ENCODE peak calls at places on chromosome 14, in seven cellular contexts. T is cardiac muscle cell; J is CD4-positive, alpha-beta T cell; D is anterior cingulate cortex; H is mesenchymal stem cell; E is islet precursor cell; M is stimulated activated CD8-positive, alpha-beta memory T cell treated with anti-CD3 and anti-CD28 coated beads, Interleukin-4, amount 100 ng/mL, for 1 hour. V is an unnamed sample.

GRCh38 chr14:75711796-75712211 is 50.8 kb downstream of the TTLL5 start:
- DNase-seq in T (peak; percentile 84), J (no peak), D (peak; percentile 66), H (peak; percentile 71), E (peak; percentile 98), M (no peak), V (no peak)

GRCh38 chr14:88533203-88533602 is 21.6 kb downstream of the PTPN21 start:
- DNase-seq in T (no peak), J (no peak), D (no peak), H (peak; percentile 63), E (no peak), M (no peak), V (no peak)

GRCh38 chr14:68607081-68607851 is 185.6 kb downstream of the ZFP36L1 start:
- DNase-seq in T (peak; percentile 49), J (no peak), D (no peak), H (peak; percentile 92), E (peak; percentile 84), M (no peak), V (no peak)

GRCh38 chr14:101734241-101734847 is 27.2 kb upstream of the PPP2R5C start:
- DNase-seq in T (no peak), J (no peak), D (no peak), H (no peak), E (peak; percentile 32), M (no peak), V (no peak)

GRCh38 chr14:92408186-92408585 is 85.2 kb downstream of the SLC24A4 start:
- DNase-seq in T (peak; percentile 62), J (no peak), D (no peak), H (peak; percentile 95), E (peak; percentile 66), M (no peak), V (no peak)

GRCh38 chr14:88879016-88879415 is 54.6 kb downstream of the TTC8 start:
- DNase-seq in T (peak; percentile 90), J (no peak), D (no peak), H (peak; percentile 75), E (no peak), M (no peak), V (no peak)

GRCh38 chr14:84006643-84007137 is 1523.3 kb upstream of the FLRT2 start:
- DNase-seq in T (peak; percentile 43), J (no peak), D (no peak), H (no peak), E (peak; percentile 51), M (no peak), V (no peak)

GRCh38 chr14:61671086-61671485 is 24.2 kb upstream of the HIF1A start:
- DNase-seq in T (peak; percentile 25), J (no peak), D (no peak), H (no peak), E (no peak), M (no peak), V (no peak)

GRCh38 chr14:66104486-66104885 is 381.7 kb upstream of the CCDC196 start:
- DNase-seq in T (no peak), J (no peak), D (no peak), H (no peak), E (no peak), M (no peak), V (no peak)

GRCh38 chr14:65478596-65478995 is 66.1 kb downstream of the FUT8 start:
- DNase-seq in T (peak; percentile 79), J (no peak), D (no peak), H (peak; percentile 31), E (no peak), M (no peak), V (no peak)

GRCh38 chr14:35122696-35123387 is 490 bp downstream of the PRORP start:
- DNase-seq in T (peak; percentile 52), J (no peak), D (no peak), H (peak; percentile 27), E (no peak), M (no peak), V (no peak)

GRCh38 chr14:80491131-80491530 is 279.8 kb upstream of the DIO2 start:
- DNase-seq in T (peak; percentile 54), J (no peak), D (no peak), H (peak; percentile 23), E (no peak), M (no peak), V (no peak)

GRCh38 chr14:33165144-33165925 is 226.7 kb downstream of the NPAS3 start:
- DNase-seq in T (no peak), J (no peak), D (no peak), H (peak; percentile 59), E (peak; percentile 73), M (no peak), V (no peak)

GRCh38 chr14:55938249-55938791 is 179.9 kb upstream of the PELI2 start:
- DNase-seq in T (peak; percentile 34), J (no peak), D (peak; percentile 36), H (no peak), E (no peak), M (no peak), V (no peak)

GRCh38 chr14:51328089-51328941 is 88.3 kb downstream of the TMX1 start:
- DNase-seq in T (peak; percentile 56), J (no peak), D (no peak), H (peak; percentile 77), E (peak; percentile 57), M (no peak), V (no peak)

GRCh38 chr14:93042968-93043940 is 72.5 kb downstream of the ITPK1 start:
- DNase-seq in T (peak; percentile 86), J (no peak), D (no peak), H (no peak), E (peak; percentile 71), M (no peak), V (no peak)

GRCh38 chr14:54577977-54578376 is 11.0 kb downstream of the SAMD4A start:
- DNase-seq in T (no peak), J (no peak), D (no peak), H (peak; percentile 54), E (no peak), M (no peak), V (no peak)

GRCh38 chr14:24079521-24080141 is 8.3 kb downstream of the CPNE6 start:
- DNase-seq in T (no peak), J (no peak), D (no peak), H (no peak), E (peak; percentile 76), M (no peak), V (no peak)

GRCh38 chr14:20836668-20837338 is 34.2 kb upstream of the RNASE1 start:
- DNase-seq in T (peak; percentile 70), J (no peak), D (no peak), H (no peak), E (no peak), M (no peak), V (no peak)

GRCh38 chr14:94099006-94099405 is 11.5 kb upstream of the IFI27 start:
- DNase-seq in T (no peak), J (no peak), D (no peak), H (no peak), E (no peak), M (no peak), V (no peak)

GRCh38 chr14:60171690-60172089 is 6.5 kb upstream of the DHRS7 start:
- DNase-seq in T (no peak), J (no peak), D (no peak), H (no peak), E (no peak), M (no peak), V (no peak)

GRCh38 chr14:94307410-94307992 is 14.4 kb upstream of the SERPINA10 start:
- DNase-seq in T (no peak), J (no peak), D (no peak), H (no peak), E (peak; percentile 29), M (no peak), V (no peak)

GRCh38 chr14:26332966-26333365 is 264.9 kb downstream of the NOVA1 start:
- DNase-seq in T (peak; percentile 34), J (no peak), D (no peak), H (no peak), E (no peak), M (no peak), V (no peak)

GRCh38 chr14:105336477-105337287 is 22.1 kb downstream of the PACS2 start:
- DNase-seq in T (no peak), J (no peak), D (no peak), H (no peak), E (no peak), M (no peak), V (no peak)

GRCh38 chr14:52365071-52365470 is 51.0 kb downstream of the PTGER2 start:
- DNase-seq in T (no peak), J (no peak), D (no peak), H (no peak), E (no peak), M (no peak), V (no peak)

GRCh38 chr14:57498035-57498434 is 4.4 kb upstream of the CCDC198 start:
- DNase-seq in T (no peak), J (no peak), D (no peak), H (no peak), E (no peak), M (no peak), V (no peak)

GRCh38 chr14:76311410-76311758 is 64.6 kb upstream of the ESRRB start:
- DNase-seq in T (no peak), J (no peak), D (no peak), H (no peak), E (peak; percentile 52), M (no peak), V (no peak)

GRCh38 chr14:54881235-54881760 is 21.3 kb downstream of the GCH1 start:
- DNase-seq in T (peak; percentile 82), J (no peak), D (no peak), H (no peak), E (peak; percentile 3), M (no peak), V (no peak)

GRCh38 chr14:23008836-23009235 is 1.1 kb downstream of the C14orf93 start:
- DNase-seq in T (no peak), J (no peak), D (no peak), H (no peak), E (no peak), M (no peak), V (no peak)

GRCh38 chr14:104697892-104698583 is 8.6 kb downstream of the INF2 start:
- DNase-seq in T (no peak), J (no peak), D (no peak), H (no peak), E (peak; percentile 76), M (no peak), V (no peak)

GRCh38 chr14:104998801-104999200 is 13.2 kb downstream of the CLBA1 start:
- DNase-seq in T (no peak), J (no peak), D (no peak), H (no peak), E (no peak), M (no peak), V (no peak)

GRCh38 chr14:93785423-93785822 is 2.9 kb downstream of the PRIMA1 start:
- DNase-seq in T (no peak), J (no peak), D (no peak), H (no peak), E (no peak), M (no peak), V (no peak)

GRCh38 chr14:50225067-50225973 is 6.1 kb downstream of the SOS2 start:
- DNase-seq in T (peak; percentile 88), J (no peak), D (no peak), H (peak; percentile 65), E (no peak), M (no peak), V (no peak)

GRCh38 chr14:94115068-94115591 is 4.6 kb downstream of the IFI27 start:
- DNase-seq in T (peak; percentile 38), J (no peak), D (no peak), H (no peak), E (no peak), M (no peak), V (no peak)

GRCh38 chr14:75200451-75200850 is 24.0 kb upstream of the TMED10 start:
- DNase-seq in T (no peak), J (no peak), D (no peak), H (no peak), E (no peak), M (no peak), V (no peak)

GRCh38 chr14:103696466-103697071 is 18.7 kb downstream of the XRCC3 start:
- DNase-seq in T (peak; percentile 62), J (no peak), D (no peak), H (peak; percentile 89), E (peak; percentile 58), M (no peak), V (no peak)